ENCODE peak calls at places on chromosome 20, in seven cellular contexts. J is COR-L47; I is activated naive CD4-positive, alpha-beta T cell treated with Interleukin-2 at 50 U/mL for 16 hours; X is T-helper 1 cell; A is germinal center; W is activated CD8-positive, alpha-beta memory T cell treated with anti-CD3 and anti-CD28 coated beads, Interleukin-2, amount 50 U/mL, for 48 hours; C is T-cell. S is an unnamed sample.

GRCh38 chr20:44722990-44723389 is 7.8 kb downstream of the CCN5 start:
- DNase-seq in X (no peak), I (no peak), J (no peak), W (no peak), C (no peak), A (no peak), S (no peak)

GRCh38 chr20:47673671-47673955 is 111.7 kb downstream of the SULF2 start:
- DNase-seq in J (no peak), I (peak), X (no peak), C (no peak), W (no peak), A (no peak), S (no peak)

GRCh38 chr20:34621383-34622367 is 55.2 kb downstream of the PIGU start:
- DNase-seq in I (no peak), J (no peak), W (no peak), X (no peak), C (no peak), A (no peak), S (no peak)

GRCh38 chr20:4104045-4104444 is 88.7 kb upstream of the RNF24 start:
- DNase-seq in X (no peak), C (no peak), J (no peak), I (no peak), W (no peak), A (no peak), S (no peak)

GRCh38 chr20:48275737-48276342 is 490.6 kb upstream of the SULF2 start:
- DNase-seq in I (no peak), A (no peak), C (no peak), W (no peak), J (no peak), X (no peak), S (no peak)

GRCh38 chr20:35339007-35339406 is 46.8 kb upstream of the FAM83C start:
- DNase-seq in J (no peak), C (no peak), X (no peak), I (no peak), A (no peak), W (no peak), S (peak)

GRCh38 chr20:31923388-31924271 is 28.2 kb downstream of the PDRG1 start:
- DNase-seq in W (no peak), X (no peak), C (no peak), J (no peak), I (no peak), A (peak), S (no peak)

GRCh38 chr20:30376767-30377658 is 880.5 kb upstream of the DEFB115 start:
- DNase-seq in W (peak), X (peak), C (peak), J (peak), I (peak), A (peak), S (peak)

GRCh38 chr20:63081351-63081750 is 74.6 kb upstream of the BHLHE23 start:
- DNase-seq in W (no peak), I (no peak), J (no peak), A (no peak), C (no peak), X (no peak), S (no peak)

GRCh38 chr20:63005862-63006564 is 751 bp downstream of the BHLHE23 start:
- DNase-seq in I (no peak), W (no peak), C (no peak), X (no peak), J (peak), A (no peak), S (no peak)

GRCh38 chr20:62219992-62220665 is at the start of gene HRH3:
- DNase-seq in C (peak), W (peak), A (peak), X (no peak), J (peak), I (peak), S (peak)

GRCh38 chr20:57435498-57436222 is 44.5 kb downstream of the RBM38 start:
- DNase-seq in W (no peak), A (peak), X (no peak), I (peak), J (peak), C (no peak), S (no peak)

GRCh38 chr20:3875378-3875974 is 13.7 kb upstream of the PANK2 start:
- DNase-seq in W (no peak), J (no peak), C (no peak), I (no peak), X (no peak), A (no peak), S (no peak)

GRCh38 chr20:24118781-24119175 is 130.2 kb upstream of the GGTLC1 start:
- DNase-seq in J (no peak), X (no peak), W (no peak), I (no peak), C (no peak), A (no peak), S (no peak)

GRCh38 chr20:5845686-5846651 is 95.8 kb downstream of the SHLD1 start:
- DNase-seq in C (no peak), A (no peak), X (peak), I (no peak), W (no peak), J (peak), S (no peak)

GRCh38 chr20:50392138-50392866 is 117.9 kb upstream of the PTPN1 start:
- DNase-seq in X (no peak), I (peak), C (no peak), A (no peak), J (no peak), W (no peak), S (no peak)

GRCh38 chr20:10554285-10554684 is 119.2 kb downstream of the SLX4IP start:
- DNase-seq in X (no peak), C (no peak), I (no peak), A (no peak), J (no peak), W (no peak), S (no peak)

GRCh38 chr20:50399917-50400704 is 110.1 kb upstream of the PTPN1 start:
- DNase-seq in A (no peak), C (no peak), X (no peak), I (no peak), W (no peak), J (no peak), S (no peak)

GRCh38 chr20:45322952-45323383 is 14.9 kb upstream of the MATN4 start:
- DNase-seq in C (no peak), X (no peak), A (peak), W (no peak), I (no peak), J (peak), S (no peak)

GRCh38 chr20:4130404-4131189 is 115.2 kb upstream of the RNF24 start:
- DNase-seq in J (no peak), X (no peak), W (no peak), A (no peak), C (no peak), I (peak), S (no peak)

GRCh38 chr20:34402461-34402860 is 39.4 kb downstream of the ITCH start:
- DNase-seq in W (no peak), C (no peak), A (no peak), I (no peak), J (no peak), X (no peak), S (no peak)